ENCODE peak calls at places on chromosomes 7 and 10, in nine cellular contexts. G is Panc1, E is fibroblast of mammary gland, B is GM13977, Y is transverse colon, P is suprapubic skin, M is endothelial cell of umbilical vein, J is left ventricle myocardium inferior, T is AG10803. S is an unnamed sample.

GRCh38 chr7:156941393-156942182 is 7.9 kb upstream of the NOM1 start:
- DNase-seq in G (no peak), E (no peak), B (no peak), Y (no peak), P (no peak), M (no peak), J (no peak), T (no peak), S (no peak)

GRCh38 chr10:59079386-59080226 is 96.8 kb upstream of the PHYHIPL start:
- DNase-seq in G (no peak), E (peak), B (no peak), Y (no peak), P (no peak), M (peak), J (no peak), T (peak), S (no peak)

GRCh38 chr10:43197834-43198681 is 59.8 kb downstream of the CSGALNACT2 start:
- DNase-seq in G (no peak), E (no peak), B (peak), Y (no peak), P (no peak), M (no peak), J (no peak), T (no peak), S (peak)

GRCh38 chr7:86760236-86760635 is 116.5 kb downstream of the GRM3 start:
- DNase-seq in G (no peak), E (no peak), B (no peak), Y (no peak), P (no peak), M (peak), J (no peak), T (no peak), S (no peak)

GRCh38 chr7:87234949-87235348 is 15.4 kb upstream of the TMEM243 start:
- DNase-seq in G (no peak), E (peak), B (no peak), Y (no peak), P (no peak), M (no peak), J (no peak), T (peak), S (no peak)

GRCh38 chr7:112970771-112971170 is 115.9 kb downstream of the GPR85 start:
- DNase-seq in G (no peak), E (no peak), B (no peak), Y (no peak), P (no peak), M (no peak), J (no peak), T (no peak), S (no peak)

GRCh38 chr10:124741281-124741921 is 2.8 kb downstream of the FAM53B start:
- DNase-seq in G (no peak), E (peak), B (peak), Y (peak), P (peak), M (peak), J (peak), T (peak), S (peak)

GRCh38 chr7:130971297-130971696 is 237.3 kb upstream of the KLF14 start:
- DNase-seq in G (no peak), E (no peak), B (no peak), Y (no peak), P (no peak), M (no peak), J (no peak), T (no peak), S (no peak)

GRCh38 chr10:53786236-53786635 is 1013.7 kb upstream of the MBL2 start:
- DNase-seq in G (no peak), E (no peak), B (no peak), Y (no peak), P (no peak), M (no peak), J (no peak), T (no peak), S (no peak)

GRCh38 chr7:128278366-128278765 is 37.3 kb downstream of the LEP start:
- DNase-seq in G (no peak), E (no peak), B (no peak), Y (no peak), P (no peak), M (no peak), J (no peak), T (no peak), S (no peak)

GRCh38 chr10:101566333-101567164 is 21.5 kb downstream of the POLL start:
- DNase-seq in G (no peak), E (no peak), B (peak), Y (no peak), P (no peak), M (peak), J (no peak), T (no peak), S (no peak)

GRCh38 chr7:97025130-97025499 is 484 bp upstream of the DLX5 start:
- DNase-seq in G (no peak), E (no peak), B (no peak), Y (no peak), P (no peak), M (no peak), J (no peak), T (no peak), S (no peak)

GRCh38 chr10:102504179-102504975 is 605 bp downstream of the SUFU start:
- DNase-seq in G (no peak), E (peak), B (no peak), Y (peak), P (peak), M (peak), J (peak), T (no peak), S (no peak)

GRCh38 chr7:110600983-110601382 is 489.9 kb upstream of the LRRN3 start:
- DNase-seq in G (no peak), E (no peak), B (no peak), Y (no peak), P (no peak), M (no peak), J (no peak), T (no peak), S (no peak)

GRCh38 chr10:93589648-93590562 is 11.1 kb downstream of the RBP4 start:
- DNase-seq in G (no peak), E (no peak), B (no peak), Y (no peak), P (no peak), M (no peak), J (no peak), T (no peak), S (no peak)

GRCh38 chr7:132804849-132805485 is 228.7 kb upstream of the PLXNA4 start:
- DNase-seq in G (no peak), E (no peak), B (no peak), Y (no peak), P (no peak), M (no peak), J (peak), T (no peak), S (no peak)

GRCh38 chr7:31023877-31024276 is 28.2 kb upstream of the ADCYAP1R1 start:
- DNase-seq in G (no peak), E (no peak), B (no peak), Y (no peak), P (no peak), M (no peak), J (no peak), T (no peak), S (no peak)

GRCh38 chr7:28418311-28418710 is 6.0 kb downstream of the CREB5 start:
- DNase-seq in G (no peak), E (peak), B (no peak), Y (no peak), P (no peak), M (no peak), J (no peak), T (no peak), S (no peak)

GRCh38 chr10:61904711-61905445 is 3.4 kb downstream of the ARID5B start:
- DNase-seq in G (peak), E (peak), B (peak), Y (peak), P (no peak), M (peak), J (no peak), T (peak), S (no peak)
- TF ChIP-seq CTCF in G (peak), E (peak), B (no peak), Y (no peak), P (no peak), M (peak), J (no peak), T (peak), S (no peak)

GRCh38 chr7:123492485-123492884 is 41.9 kb downstream of the IQUB start:
- DNase-seq in G (no peak), E (peak), B (no peak), Y (no peak), P (no peak), M (no peak), J (no peak), T (no peak), S (no peak)
- TF ChIP-seq CTCF in G (no peak), E (no peak), B (no peak), Y (no peak), P (no peak), M (no peak), J (no peak), T (peak), S (no peak)

GRCh38 chr10:6977641-6978627 is 397.9 kb upstream of the PRKCQ start:
- DNase-seq in G (no peak), E (no peak), B (no peak), Y (no peak), P (no peak), M (no peak), J (no peak), T (no peak), S (no peak)
- TF ChIP-seq CTCF in G (no peak), E (no peak), B (no peak), Y (no peak), P (no peak), M (no peak), J (no peak), T (no peak), S (no peak)

DNA sequence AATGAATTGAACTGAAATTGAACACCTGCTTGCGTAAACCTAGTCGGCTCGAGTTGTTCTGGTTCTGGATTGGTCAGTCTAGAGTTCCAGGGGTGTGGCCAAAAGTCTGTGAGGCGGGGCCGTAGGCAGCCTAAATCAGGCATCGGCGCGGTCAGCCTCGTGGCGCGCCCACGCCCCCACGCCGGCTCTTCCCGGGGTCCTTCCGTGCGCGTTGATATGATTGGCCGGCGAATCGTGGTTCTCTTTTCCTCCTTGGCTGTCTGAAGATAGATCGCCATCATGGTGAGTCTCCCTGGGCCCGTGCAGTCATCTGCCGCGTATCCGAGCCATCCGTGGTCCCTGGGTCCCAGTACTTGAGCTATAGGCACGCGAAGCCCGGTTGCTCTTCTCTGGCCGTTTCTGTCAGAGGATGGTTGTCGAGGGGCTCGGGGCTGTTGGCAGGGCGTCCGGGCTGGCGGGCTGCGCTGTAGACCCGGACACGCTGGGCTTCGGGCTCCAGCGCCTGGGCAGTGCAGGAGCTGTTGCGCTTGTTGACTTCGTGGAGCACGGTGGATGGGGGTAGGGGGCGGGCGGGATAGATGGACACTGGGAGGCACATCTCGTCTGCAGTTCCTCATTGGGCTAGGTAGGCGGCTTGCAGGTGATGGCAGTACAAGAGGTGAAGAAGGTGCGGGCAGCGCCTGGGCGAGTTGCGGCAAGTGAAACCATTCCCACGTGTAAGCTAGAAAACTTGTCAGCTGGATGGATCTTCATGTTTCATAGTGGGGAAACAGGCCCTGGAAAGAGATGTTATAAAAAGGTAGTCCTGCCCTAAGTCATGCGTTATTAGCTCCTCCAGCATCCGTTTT is at the start of gene RPS24:
- DNase-seq in G (peak), E (peak), B (peak), Y (peak), P (peak), M (peak), J (peak), T (peak), S (peak)
- TF ChIP-seq CTCF in G (no peak), E (no peak), B (no peak), Y (no peak), P (no peak), M (no peak), J (no peak), T (no peak), S (no peak)